ENCODE peak calls at places on chromosome 6, in seven cellular contexts. One of them, this sample, is unnamed. For H3K4me1, the result is how much of the 10 kb centered on the place peaks cover.

GRCh38 chr6:139853302-139853992 is 479.0 kb upstream of the CITED2 start:
- DNase-seq in left ventricle myocardium inferior: no peak
- DNase-seq in esophagus muscularis mucosa: no peak
- DNase-seq in BE2C: no peak
- DNase-seq in A673: no peak
- DNase-seq in stomach: no peak
- DNase-seq in psoas muscle: no peak
- DNase-seq in this sample: no peak

GRCh38 chr6:11609324-11610071 is 71.9 kb downstream of the TMEM170B start:
- DNase-seq in left ventricle myocardium inferior: peak
- DNase-seq in esophagus muscularis mucosa: no peak
- DNase-seq in BE2C: no peak
- DNase-seq in A673: peak
- DNase-seq in stomach: no peak
- DNase-seq in psoas muscle: no peak
- DNase-seq in this sample: no peak

GRCh38 chr6:87074051-87074711 is 20.7 kb downstream of the CGA start:
- DNase-seq in left ventricle myocardium inferior: no peak
- DNase-seq in esophagus muscularis mucosa: no peak
- DNase-seq in BE2C: no peak
- DNase-seq in A673: no peak
- DNase-seq in stomach: no peak
- DNase-seq in psoas muscle: no peak
- DNase-seq in this sample: peak

GRCh38 chr6:11323666-11324452 is 91.4 kb upstream of the NEDD9 start:
- DNase-seq in left ventricle myocardium inferior: peak
- DNase-seq in esophagus muscularis mucosa: no peak
- DNase-seq in BE2C: no peak
- DNase-seq in A673: no peak
- DNase-seq in stomach: peak
- DNase-seq in psoas muscle: no peak
- DNase-seq in this sample: no peak

GRCh38 chr6:89977808-89978748 is 83.8 kb downstream of the GJA10 start:
- DNase-seq in left ventricle myocardium inferior: no peak
- DNase-seq in esophagus muscularis mucosa: no peak
- DNase-seq in BE2C: peak
- DNase-seq in A673: peak
- DNase-seq in stomach: no peak
- DNase-seq in psoas muscle: peak
- DNase-seq in this sample: no peak

GRCh38 chr6:78243519-78243918 is 590.7 kb downstream of the MEI4 start:
- DNase-seq in left ventricle myocardium inferior: no peak
- DNase-seq in esophagus muscularis mucosa: no peak
- DNase-seq in BE2C: peak
- DNase-seq in A673: peak
- DNase-seq in stomach: no peak
- DNase-seq in psoas muscle: no peak
- DNase-seq in this sample: no peak

GRCh38 chr6:12011276-12012112 is 618 bp upstream of the HIVEP1 start:
- DNase-seq in left ventricle myocardium inferior: peak
- DNase-seq in esophagus muscularis mucosa: peak
- DNase-seq in BE2C: peak
- DNase-seq in A673: peak
- DNase-seq in stomach: peak
- DNase-seq in psoas muscle: peak
- DNase-seq in this sample: peak

GRCh38 chr6:11093065-11093590 is 506 bp upstream of the SMIM13 start:
- DNase-seq in left ventricle myocardium inferior: no peak
- DNase-seq in esophagus muscularis mucosa: no peak
- DNase-seq in BE2C: no peak
- DNase-seq in A673: peak
- DNase-seq in stomach: no peak
- DNase-seq in psoas muscle: no peak
- DNase-seq in this sample: no peak

GRCh38 chr6:20978176-20978614 is 443.9 kb downstream of the CDKAL1 start:
- DNase-seq in left ventricle myocardium inferior: no peak
- DNase-seq in esophagus muscularis mucosa: no peak
- DNase-seq in BE2C: no peak
- DNase-seq in A673: peak
- DNase-seq in stomach: no peak
- DNase-seq in psoas muscle: no peak
- DNase-seq in this sample: no peak

GRCh38 chr6:168937061-168937460 is 316.6 kb downstream of the THBS2 start:
- DNase-seq in left ventricle myocardium inferior: no peak
- DNase-seq in esophagus muscularis mucosa: no peak
- DNase-seq in BE2C: no peak
- DNase-seq in A673: peak
- DNase-seq in stomach: no peak
- DNase-seq in psoas muscle: no peak
- DNase-seq in this sample: no peak

GRCh38 chr6:1856381-1856780 is 246.7 kb downstream of the FOXC1 start:
- DNase-seq in left ventricle myocardium inferior: no peak
- DNase-seq in esophagus muscularis mucosa: no peak
- DNase-seq in BE2C: peak
- DNase-seq in A673: peak
- DNase-seq in stomach: no peak
- DNase-seq in psoas muscle: no peak
- DNase-seq in this sample: peak

GRCh38 chr6:154247119-154247814 is 109.3 kb downstream of the IPCEF1 start:
- DNase-seq in left ventricle myocardium inferior: no peak
- DNase-seq in esophagus muscularis mucosa: no peak
- DNase-seq in BE2C: no peak
- DNase-seq in A673: peak
- DNase-seq in stomach: no peak
- DNase-seq in psoas muscle: no peak
- DNase-seq in this sample: no peak

GRCh38 chr6:46419576-46420002 is 71.7 kb downstream of the RCAN2 start:
- DNase-seq in left ventricle myocardium inferior: no peak
- DNase-seq in esophagus muscularis mucosa: no peak
- DNase-seq in BE2C: peak
- DNase-seq in A673: peak
- DNase-seq in stomach: peak
- DNase-seq in psoas muscle: no peak
- DNase-seq in this sample: no peak

GRCh38 chr6:34381086-34381485 is 11.4 kb downstream of the NUDT3 start:
- DNase-seq in left ventricle myocardium inferior: no peak
- DNase-seq in esophagus muscularis mucosa: no peak
- DNase-seq in BE2C: no peak
- DNase-seq in A673: no peak
- DNase-seq in stomach: no peak
- DNase-seq in psoas muscle: no peak
- DNase-seq in this sample: no peak

GRCh38 chr6:153879826-153880225 is 159.2 kb upstream of the OPRM1 start:
- DNase-seq in left ventricle myocardium inferior: no peak
- DNase-seq in esophagus muscularis mucosa: no peak
- DNase-seq in BE2C: no peak
- DNase-seq in A673: no peak
- DNase-seq in stomach: no peak
- DNase-seq in psoas muscle: no peak
- DNase-seq in this sample: no peak

GRCh38 chr6:40474937-40475336 is 112.2 kb downstream of the LRFN2 start:
- DNase-seq in left ventricle myocardium inferior: no peak
- DNase-seq in esophagus muscularis mucosa: no peak
- DNase-seq in BE2C: no peak
- DNase-seq in A673: no peak
- DNase-seq in stomach: no peak
- DNase-seq in psoas muscle: no peak
- DNase-seq in this sample: no peak
- TF ChIP-seq CTCF in left ventricle myocardium inferior: no peak
- TF ChIP-seq CTCF in esophagus muscularis mucosa: no peak
- TF ChIP-seq CTCF in BE2C: peak
- TF ChIP-seq CTCF in A673: peak
- TF ChIP-seq CTCF in stomach: no peak
- TF ChIP-seq CTCF in psoas muscle: no peak
- TF ChIP-seq CTCF in this sample: no peak

DNA sequence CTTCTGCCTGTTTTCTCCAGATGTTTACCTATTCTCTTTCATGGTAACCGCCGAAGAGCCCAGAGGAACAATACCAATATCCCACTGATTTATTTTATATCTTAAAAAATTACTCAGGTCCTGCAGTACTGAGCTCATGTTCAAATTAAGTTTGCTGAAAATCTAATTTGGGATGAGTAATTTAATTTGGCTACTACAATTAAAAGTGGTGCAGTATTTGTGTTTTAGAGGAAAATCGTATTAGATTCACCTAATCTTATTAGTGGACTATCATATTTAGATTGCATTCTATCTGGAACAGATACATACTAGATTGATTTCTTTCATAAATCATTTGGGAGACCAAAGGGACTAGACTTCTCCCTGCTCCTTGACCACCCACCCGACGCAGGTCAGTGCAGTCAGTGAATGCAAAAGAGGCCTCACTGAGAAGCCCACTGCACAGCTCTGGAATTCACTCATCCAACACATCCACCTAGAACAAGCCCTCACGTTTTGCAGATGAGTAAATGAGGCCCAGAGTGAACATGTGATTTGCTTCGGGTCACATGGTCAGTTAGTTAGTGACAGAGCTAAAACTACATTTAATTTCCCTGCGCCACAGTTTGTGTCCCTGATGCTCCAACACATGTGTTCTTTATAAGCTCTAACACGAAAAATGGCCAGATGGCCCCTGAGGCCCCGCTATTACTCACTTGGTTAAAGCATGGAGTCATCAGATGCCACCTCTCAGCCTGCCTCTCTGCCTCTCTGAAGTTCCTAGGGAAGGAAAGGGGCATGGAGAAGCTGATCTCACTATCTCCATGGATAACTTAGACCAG is 101.8 kb downstream of the TRERF1 start:
- DNase-seq in left ventricle myocardium inferior: no peak
- DNase-seq in esophagus muscularis mucosa: no peak
- DNase-seq in BE2C: peak
- DNase-seq in A673: no peak
- DNase-seq in stomach: no peak
- DNase-seq in psoas muscle: no peak
- DNase-seq in this sample: no peak
- H3K4me3 ChIP-seq in left ventricle myocardium inferior: no peak
- H3K4me3 ChIP-seq in esophagus muscularis mucosa: no peak
- H3K4me3 ChIP-seq in BE2C: peak
- H3K4me3 ChIP-seq in A673: no peak
- H3K4me3 ChIP-seq in stomach: no peak
- H3K4me3 ChIP-seq in psoas muscle: no peak
- H3K4me3 ChIP-seq in this sample: no peak

GRCh38 chr6:4322134-4322845 is 186.9 kb upstream of the ECI2 start:
- DNase-seq in left ventricle myocardium inferior: no peak
- DNase-seq in esophagus muscularis mucosa: no peak
- DNase-seq in BE2C: no peak
- DNase-seq in A673: no peak
- DNase-seq in stomach: no peak
- DNase-seq in psoas muscle: no peak
- DNase-seq in this sample: no peak

GRCh38 chr6:4323322-4323721 is 187.9 kb upstream of the ECI2 start:
- DNase-seq in left ventricle myocardium inferior: no peak
- DNase-seq in esophagus muscularis mucosa: no peak
- DNase-seq in BE2C: no peak
- DNase-seq in A673: no peak
- DNase-seq in stomach: no peak
- DNase-seq in psoas muscle: no peak
- DNase-seq in this sample: no peak

GRCh38 chr6:4319992-4320683 is 184.8 kb upstream of the ECI2 start:
- DNase-seq in left ventricle myocardium inferior: no peak
- DNase-seq in esophagus muscularis mucosa: no peak
- DNase-seq in BE2C: no peak
- DNase-seq in A673: peak
- DNase-seq in stomach: no peak
- DNase-seq in psoas muscle: no peak
- DNase-seq in this sample: no peak

GRCh38 chr6:4322846-4323309 is 187.5 kb upstream of the ECI2 start:
- DNase-seq in left ventricle myocardium inferior: no peak
- DNase-seq in esophagus muscularis mucosa: no peak
- DNase-seq in BE2C: no peak
- DNase-seq in A673: no peak
- DNase-seq in stomach: no peak
- DNase-seq in psoas muscle: peak
- DNase-seq in this sample: peak

DNA sequence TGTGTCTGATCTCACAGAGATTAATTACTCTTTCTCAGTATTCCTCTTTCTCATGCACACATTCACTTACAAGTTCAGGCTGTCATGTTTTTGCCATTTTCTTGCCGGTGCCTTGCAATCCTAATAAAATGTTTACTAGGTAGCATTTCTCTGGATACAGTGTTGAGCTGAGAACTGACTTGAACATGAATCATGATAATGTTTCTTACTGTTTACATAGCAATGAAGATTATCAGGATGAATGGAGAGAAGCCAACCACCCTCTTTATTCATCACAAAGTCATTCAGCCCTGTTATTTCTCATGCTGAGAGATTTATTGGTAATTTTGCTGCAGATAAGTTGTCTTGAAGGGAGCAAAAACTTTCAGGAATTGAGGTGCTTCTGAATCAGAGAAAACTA is 185.5 kb upstream of the ECI2 start:
- DNase-seq in left ventricle myocardium inferior: no peak
- DNase-seq in esophagus muscularis mucosa: no peak
- DNase-seq in BE2C: no peak
- DNase-seq in A673: peak
- DNase-seq in stomach: no peak
- DNase-seq in psoas muscle: no peak
- DNase-seq in this sample: no peak
- H3K4me1 ChIP-seq in left ventricle myocardium inferior: half or more
- H3K4me1 ChIP-seq in esophagus muscularis mucosa: under half
- H3K4me1 ChIP-seq in BE2C: under half
- H3K4me1 ChIP-seq in A673: half or more
- H3K4me1 ChIP-seq in stomach: under half
- H3K4me1 ChIP-seq in psoas muscle: half or more
- H3K4me1 ChIP-seq in this sample: under half

GRCh38 chr6:119979862-119980261 is 630.3 kb upstream of the MAN1A1 start:
- DNase-seq in left ventricle myocardium inferior: no peak
- DNase-seq in esophagus muscularis mucosa: no peak
- DNase-seq in BE2C: no peak
- DNase-seq in A673: peak
- DNase-seq in stomach: no peak
- DNase-seq in psoas muscle: no peak
- DNase-seq in this sample: no peak

GRCh38 chr6:119980802-119981201 is 631.2 kb upstream of the MAN1A1 start:
- DNase-seq in left ventricle myocardium inferior: no peak
- DNase-seq in esophagus muscularis mucosa: no peak
- DNase-seq in BE2C: no peak
- DNase-seq in A673: no peak
- DNase-seq in stomach: no peak
- DNase-seq in psoas muscle: no peak
- DNase-seq in this sample: no peak

GRCh38 chr6:119974430-119975159 is 625.0 kb upstream of the MAN1A1 start:
- DNase-seq in left ventricle myocardium inferior: no peak
- DNase-seq in esophagus muscularis mucosa: no peak
- DNase-seq in BE2C: no peak
- DNase-seq in A673: no peak
- DNase-seq in stomach: no peak
- DNase-seq in psoas muscle: no peak
- DNase-seq in this sample: peak

DNA sequence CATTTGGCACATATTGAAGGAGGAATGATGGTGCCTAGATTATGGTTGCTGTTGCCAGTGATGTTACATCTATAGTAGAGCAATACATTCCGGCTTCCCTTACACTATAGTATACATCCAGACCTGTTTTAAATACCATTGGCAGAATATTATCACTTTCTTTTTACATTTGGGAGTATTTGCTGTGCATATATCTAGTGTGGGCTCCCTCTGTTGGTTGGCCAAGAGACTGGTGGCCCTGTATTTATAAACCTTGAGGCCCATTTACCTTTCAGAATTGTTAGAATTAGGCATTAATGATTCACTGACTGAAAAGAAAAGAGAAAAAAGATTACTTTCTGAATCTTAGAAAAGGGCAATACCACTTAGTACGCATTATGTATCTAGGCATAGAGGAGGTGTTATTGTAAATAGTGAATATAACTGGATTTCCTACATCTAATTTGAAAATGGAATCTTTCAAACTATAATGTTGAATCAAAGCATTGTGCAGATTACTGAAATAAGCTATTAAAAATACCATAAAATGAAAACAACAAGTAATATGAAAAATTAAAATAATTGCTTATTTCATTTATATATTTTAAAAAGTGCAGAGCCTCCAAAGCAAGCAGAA is 628.8 kb upstream of the MAN1A1 start:
- DNase-seq in left ventricle myocardium inferior: no peak
- DNase-seq in esophagus muscularis mucosa: no peak
- DNase-seq in BE2C: peak
- DNase-seq in A673: peak
- DNase-seq in stomach: no peak
- DNase-seq in psoas muscle: no peak
- DNase-seq in this sample: no peak
- TF ChIP-seq CTCF in left ventricle myocardium inferior: peak
- TF ChIP-seq CTCF in esophagus muscularis mucosa: peak
- TF ChIP-seq CTCF in BE2C: peak
- TF ChIP-seq CTCF in A673: peak
- TF ChIP-seq CTCF in stomach: no peak
- TF ChIP-seq CTCF in psoas muscle: no peak
- TF ChIP-seq CTCF in this sample: no peak

This sample was measured in mucosa of descending colon.